ENCODE peak calls at places on chromosomes 7 and 10, in eight cellular contexts. W is A549, G is hepatocyte, Y is dorsolateral prefrontal cortex, Z is cardiac muscle cell, O is heart right ventricle, E is psoas muscle, X is kidney. A is an unnamed sample.

GRCh38 chr10:10627414-10627813 is 390.3 kb upstream of the CELF2 start:
- DNase-seq in Z (no peak), W (no peak), O (no peak), G (no peak), X (no peak), E (no peak), Y (no peak), A (no peak)

GRCh38 chr10:90885176-90885575 is 13.4 kb downstream of the RPP30 start:
- DNase-seq in Z (no peak), G (no peak), W (no peak), O (no peak), E (no peak), X (no peak), Y (no peak), A (peak; percentile 72)

GRCh38 chr10:71812016-71812912 is 38.8 kb downstream of the PSAP start:
- DNase-seq in Y (peak; percentile 78), E (peak; percentile 72), Z (peak; percentile 73), G (peak; percentile 81), W (peak; percentile 82), X (peak; percentile 88), O (peak; percentile 81), A (peak; percentile 54)

GRCh38 chr10:78401882-78402367 is 368.3 kb downstream of the RPS24 start:
- DNase-seq in Z (peak; percentile 78), X (no peak), G (peak; percentile 45), Y (peak; percentile 39), E (no peak), O (peak; percentile 49), W (no peak), A (no peak)

GRCh38 chr7:27997188-27997707 is 183.3 kb downstream of the JAZF1 start:
- DNase-seq in Z (no peak), X (no peak), E (no peak), G (no peak), O (no peak), Y (no peak), W (no peak), A (no peak)

GRCh38 chr10:113226404-113226803 is 276.4 kb downstream of the TCF7L2 start:
- DNase-seq in W (no peak), O (no peak), Y (no peak), X (no peak), G (no peak), E (no peak), Z (no peak), A (no peak)

GRCh38 chr7:85090138-85090537 is 96.7 kb downstream of the SEMA3D start:
- DNase-seq in W (no peak), G (no peak), O (no peak), Y (no peak), Z (peak; percentile 34), X (peak; percentile 33), E (no peak), A (peak; percentile 35)

GRCh38 chr7:19030280-19030679 is 87.2 kb downstream of the TWIST1 start:
- DNase-seq in Y (no peak), E (no peak), O (no peak), W (no peak), Z (no peak), X (no peak), G (peak; percentile 26), A (no peak)

GRCh38 chr7:155449008-155449879 is 8.7 kb upstream of the EN2 start:
- DNase-seq in O (no peak), G (no peak), W (no peak), X (peak; percentile 66), Y (no peak), Z (no peak), E (no peak), A (no peak)

GRCh38 chr7:143362126-143362961 is at the start of gene FAM131B:
- DNase-seq in G (no peak), Y (peak; percentile 76), E (no peak), Z (peak; percentile 34), X (peak; percentile 77), O (no peak), W (no peak), A (no peak)

GRCh38 chr10:119441151-119441821 is 101.2 kb downstream of the RGS10 start:
- DNase-seq in X (peak; percentile 76), Z (no peak), E (no peak), O (peak; percentile 47), Y (no peak), W (no peak), G (no peak), A (peak; percentile 95)

GRCh38 chr7:1311406-1312097 is 78.9 kb downstream of the UNCX start:
- DNase-seq in X (no peak), G (no peak), Z (no peak), E (no peak), O (no peak), W (no peak), Y (no peak), A (no peak)

GRCh38 chr10:130547368-130547767 is 411.2 kb downstream of the GLRX3 start:
- DNase-seq in X (no peak), O (no peak), W (no peak), G (no peak), E (no peak), Z (peak; percentile 14), Y (no peak), A (no peak)
- TF ChIP-seq CTCF in X (no peak), O (no peak), W (no peak), G (peak; percentile 24), E (no peak), Z (no peak), Y (no peak), A (no peak)

DNA sequence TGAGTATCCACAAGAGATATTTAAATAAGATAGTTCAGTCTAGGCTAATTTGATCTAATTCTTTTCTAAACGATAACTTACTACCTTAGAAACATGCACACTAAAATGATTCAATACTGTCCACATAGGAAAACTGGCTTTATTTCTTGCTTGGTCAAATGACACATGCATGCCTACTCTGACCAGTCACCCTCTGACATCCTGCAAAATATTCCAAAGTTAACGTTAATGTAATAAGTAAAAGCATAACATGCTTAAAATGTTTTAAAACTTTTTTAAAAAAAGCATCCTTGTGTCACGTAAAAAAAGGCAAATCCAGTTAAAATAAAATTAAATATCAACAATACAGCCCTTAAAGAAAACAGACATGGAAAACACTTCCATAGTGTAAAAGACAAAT is 70.2 kb downstream of the UBE2H start:
- DNase-seq in O (no peak), X (no peak), W (no peak), Y (no peak), E (no peak), G (no peak), Z (no peak), A (no peak)
- H3K4me3 ChIP-seq in O (no peak overlapping the region), X (no peak overlapping the region), W (no peak overlapping the region), Y (no peak overlapping the region), E (no peak overlapping the region), G (no peak overlapping the region), Z (no peak overlapping the region), A (no peak overlapping the region)

DNA sequence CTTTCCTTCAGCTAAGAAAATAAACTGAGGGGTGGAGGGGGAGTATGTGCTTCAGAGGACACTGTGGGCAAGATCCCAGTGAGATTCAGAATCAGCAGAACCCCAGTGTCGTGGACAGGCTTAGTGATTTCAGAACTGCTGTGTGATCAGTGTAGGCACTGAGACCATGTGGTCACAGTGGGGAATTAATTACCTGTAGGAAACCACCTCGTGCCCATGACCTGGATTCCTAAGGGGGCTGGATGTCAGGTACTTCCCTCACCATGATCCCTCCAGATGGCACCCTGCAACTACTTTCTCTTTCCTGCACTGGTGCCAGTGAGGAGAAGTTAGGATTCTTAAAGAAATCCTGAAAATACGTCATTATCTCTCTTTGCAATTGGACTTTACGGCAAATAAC is 64.4 kb downstream of the HBP1 start:
- DNase-seq in W (no peak), G (no peak), Y (no peak), X (no peak), E (no peak), O (no peak), Z (no peak), A (no peak)
- TF ChIP-seq CTCF in W (no peak), G (no peak), Y (no peak), X (no peak), E (no peak), O (no peak), Z (no peak), A (no peak)

GRCh38 chr7:70596575-70596891 is 535.4 kb upstream of the GALNT17 start:
- DNase-seq in Y (no peak), W (no peak), Z (no peak), X (no peak), O (no peak), E (no peak), G (no peak), A (no peak)
- H3K4me3 ChIP-seq in Y (peak overlapping the region; percentile 42), W (no peak overlapping the region), Z (peak overlapping the region; percentile 29), X (peak overlapping the region; percentile 26), O (no peak overlapping the region), E (peak overlapping the region; percentile 62), G (peak overlapping the region; percentile 41), A (no peak overlapping the region)

GRCh38 chr7:92810242-92810611 is 26.1 kb downstream of the CDK6 start:
- DNase-seq in X (no peak), W (peak; percentile 8), Z (no peak), E (no peak), O (no peak), Y (no peak), G (no peak), A (peak; percentile 63)

GRCh38 chr7:92806496-92806895 is 29.9 kb downstream of the CDK6 start:
- DNase-seq in E (no peak), Y (no peak), W (no peak), G (no peak), Z (no peak), X (no peak), O (no peak), A (no peak)

GRCh38 chr7:92809397-92810241 is 26.8 kb downstream of the CDK6 start:
- DNase-seq in X (no peak), Z (peak; percentile 77), G (peak; percentile 85), O (no peak), W (peak; percentile 74), E (no peak), Y (no peak), A (peak; percentile 96)

GRCh38 chr7:92808006-92808405 is 28.4 kb downstream of the CDK6 start:
- DNase-seq in Y (no peak), O (no peak), W (no peak), Z (no peak), G (no peak), X (no peak), E (no peak), A (no peak)

GRCh38 chr7:92808635-92809034 is 27.7 kb downstream of the CDK6 start:
- DNase-seq in X (no peak), O (no peak), G (no peak), Y (no peak), Z (no peak), W (no peak), E (no peak), A (no peak)
- TF ChIP-seq CTCF in X (no peak), O (no peak), G (no peak), Y (no peak), Z (no peak), W (no peak), E (no peak), A (no peak)